ENCODE peak calls at places on chromosomes 5 and 9, in seven cellular contexts. H is GM23338; N is CD8-positive, alpha-beta memory T cell; D is mucosa of descending colon; P is MM.1S; I is H1; F is Panc1. S is an unnamed sample. For H3K4me1, the result is how much of the 10 kb centered on the place peaks cover.

GRCh38 chr9:86788456-86788855 is 158.8 kb downstream of the GAS1 start:
- DNase-seq in H (no peak), N (no peak), D (no peak), P (no peak), I (no peak), F (no peak), S (no peak)

GRCh38 chr5:141382469-141383294 is at the start of gene PCDHGA7:
- DNase-seq in H (no peak), N (no peak), D (no peak), P (peak), I (no peak), F (no peak), S (no peak)

GRCh38 chr9:89924611-89925010 is 319.8 kb downstream of the GADD45G start:
- DNase-seq in H (no peak), N (no peak), D (no peak), P (no peak), I (no peak), F (no peak), S (no peak)

GRCh38 chr5:33334829-33335228 is 105.9 kb upstream of the TARS1 start:
- DNase-seq in H (no peak), N (no peak), D (no peak), P (no peak), I (no peak), F (no peak), S (no peak)

GRCh38 chr5:159021360-159022177 is 78.1 kb downstream of the EBF1 start:
- DNase-seq in H (no peak), N (no peak), D (no peak), P (no peak), I (no peak), F (no peak), S (no peak)

GRCh38 chr9:105401651-105402050 is 46.2 kb upstream of the FSD1L start:
- DNase-seq in H (peak), N (no peak), D (no peak), P (no peak), I (no peak), F (no peak), S (no peak)

GRCh38 chr5:102678267-102679058 is 76.6 kb upstream of the PAM start:
- DNase-seq in H (no peak), N (no peak), D (no peak), P (no peak), I (no peak), F (no peak), S (no peak)

GRCh38 chr9:134178394-134178780 is 14.0 kb upstream of the RNU6ATAC start:
- DNase-seq in H (no peak), N (no peak), D (no peak), P (no peak), I (no peak), F (no peak), S (no peak)

GRCh38 chr9:98117984-98118639 is 910 bp downstream of the TRIM14 start:
- DNase-seq in H (peak), N (peak), D (peak), P (no peak), I (no peak), F (peak), S (peak)

GRCh38 chr5:109964136-109964535 is 274.4 kb downstream of the MAN2A1 start:
- DNase-seq in H (no peak), N (no peak), D (no peak), P (no peak), I (no peak), F (no peak), S (no peak)

GRCh38 chr9:70352802-70353201 is 61.7 kb downstream of the KLF9 start:
- DNase-seq in H (no peak), N (no peak), D (no peak), P (no peak), I (no peak), F (no peak), S (no peak)

GRCh38 chr9:84293001-84293798 is 47.4 kb downstream of the SLC28A3 start:
- DNase-seq in H (no peak), N (no peak), D (no peak), P (peak), I (no peak), F (no peak), S (no peak)

GRCh38 chr9:136363606-136364368 is at the start of gene DNLZ:
- DNase-seq in H (peak), N (peak), D (peak), P (peak), I (no peak), F (peak), S (peak)

GRCh38 chr9:136365775-136366223 is 2.3 kb upstream of the DNLZ start:
- DNase-seq in H (no peak), N (no peak), D (no peak), P (no peak), I (no peak), F (no peak), S (no peak)

GRCh38 chr9:136364942-136365774 is 1.6 kb upstream of the DNLZ start:
- DNase-seq in H (no peak), N (no peak), D (no peak), P (no peak), I (no peak), F (no peak), S (no peak)

GRCh38 chr9:136363106-136363605 is 388 bp downstream of the DNLZ start:
- DNase-seq in H (peak), N (peak), D (peak), P (peak), I (peak), F (peak), S (peak)

GRCh38 chr9:136364369-136364748 is 815 bp upstream of the DNLZ start:
- DNase-seq in H (peak), N (no peak), D (no peak), P (no peak), I (no peak), F (no peak), S (no peak)
- H3K4me1 ChIP-seq in H (under half), N (under half), D (under half), P (under half), I (under half), F (under half), S (under half)

GRCh38 chr5:959581-960531 is 48.7 kb upstream of the NKD2 start:
- DNase-seq in H (no peak), N (no peak), D (no peak), P (no peak), I (no peak), F (no peak), S (no peak)
- H3K4me1 ChIP-seq in H (under half), N (under half), D (under half), P (under half), I (under half), F (under half), S (under half)

GRCh38 chr9:110939573-110939972 is 98.7 kb downstream of the LPAR1 start:
- DNase-seq in H (no peak), N (no peak), D (no peak), P (no peak), I (no peak), F (no peak), S (no peak)
- H3K4me1 ChIP-seq in H (under half), N (under half), D (under half), P (under half), I (under half), F (under half), S (under half)

GRCh38 chr5:173885481-173886010 is 2.6 kb upstream of the CPEB4 start:
- DNase-seq in H (no peak), N (no peak), D (peak), P (no peak), I (no peak), F (no peak), S (peak)

GRCh38 chr5:173884402-173885053 is 3.6 kb upstream of the CPEB4 start:
- DNase-seq in H (no peak), N (peak), D (peak), P (peak), I (no peak), F (no peak), S (peak)

GRCh38 chr5:173887610-173888472 is at the start of gene CPEB4:
- DNase-seq in H (peak), N (peak), D (peak), P (peak), I (peak), F (peak), S (peak)

GRCh38 chr5:173885054-173885443 is 3.1 kb upstream of the CPEB4 start:
- DNase-seq in H (no peak), N (no peak), D (no peak), P (no peak), I (no peak), F (no peak), S (no peak)

DNA sequence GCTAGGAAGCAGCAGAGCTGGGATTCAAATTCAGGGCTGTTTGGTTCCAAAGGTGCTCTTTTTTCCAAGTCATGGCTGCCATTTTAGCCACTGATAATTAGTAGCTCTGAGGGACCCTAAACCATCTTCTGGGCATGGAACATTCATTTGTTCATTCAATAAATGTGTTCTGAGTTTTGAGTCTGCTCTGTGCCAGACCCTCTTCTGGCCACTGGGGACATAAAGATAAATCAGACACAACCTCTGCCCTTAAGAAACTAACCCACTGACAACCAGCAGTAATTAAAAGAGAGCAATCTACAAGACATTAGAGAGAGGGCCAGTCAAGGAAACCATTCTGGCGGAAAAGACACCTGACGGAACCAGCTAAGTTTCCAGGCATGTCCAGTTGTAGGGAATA is 2.0 kb upstream of the CPEB4 start:
- DNase-seq in H (no peak), N (no peak), D (no peak), P (no peak), I (no peak), F (no peak), S (no peak)
- H3K4me1 ChIP-seq in H (under half), N (half or more), D (under half), P (under half), I (under half), F (under half), S (under half)

GRCh38 chr5:132528866-132529634 is 14.3 kb downstream of the IL5 start:
- DNase-seq in H (no peak), N (no peak), D (no peak), P (no peak), I (no peak), F (no peak), S (no peak)
- H3K4me1 ChIP-seq in H (under half), N (under half), D (under half), P (under half), I (under half), F (under half), S (under half)

GRCh38 chr5:89034588-89034987 is 151.6 kb upstream of the MEF2C start:
- DNase-seq in H (no peak), N (no peak), D (no peak), P (no peak), I (no peak), F (peak), S (no peak)

GRCh38 chr5:89030781-89031180 is 147.8 kb upstream of the MEF2C start:
- DNase-seq in H (no peak), N (no peak), D (no peak), P (no peak), I (no peak), F (no peak), S (no peak)

GRCh38 chr5:89024082-89024481 is 141.1 kb upstream of the MEF2C start:
- DNase-seq in H (no peak), N (no peak), D (no peak), P (no peak), I (no peak), F (no peak), S (no peak)

GRCh38 chr5:89028579-89029272 is 145.7 kb upstream of the MEF2C start:
- DNase-seq in H (no peak), N (no peak), D (no peak), P (no peak), I (no peak), F (no peak), S (no peak)
- H3K4me1 ChIP-seq in H (under half), N (under half), D (under half), P (under half), I (under half), F (under half), S (under half)

GRCh38 chr9:137303031-137303892 is 1.2 kb upstream of the NRARP start:
- DNase-seq in H (peak), N (no peak), D (peak), P (no peak), I (no peak), F (no peak), S (peak)

GRCh38 chr9:137302176-137303030 is at the start of gene NRARP:
- DNase-seq in H (peak), N (peak), D (peak), P (peak), I (no peak), F (no peak), S (peak)

GRCh38 chr9:137305060-137305787 is 3.2 kb upstream of the NRARP start:
- DNase-seq in H (peak), N (peak), D (peak), P (peak), I (no peak), F (no peak), S (peak)

GRCh38 chr9:137304383-137305059 is 2.5 kb upstream of the NRARP start:
- DNase-seq in H (no peak), N (peak), D (peak), P (no peak), I (no peak), F (no peak), S (no peak)

DNA sequence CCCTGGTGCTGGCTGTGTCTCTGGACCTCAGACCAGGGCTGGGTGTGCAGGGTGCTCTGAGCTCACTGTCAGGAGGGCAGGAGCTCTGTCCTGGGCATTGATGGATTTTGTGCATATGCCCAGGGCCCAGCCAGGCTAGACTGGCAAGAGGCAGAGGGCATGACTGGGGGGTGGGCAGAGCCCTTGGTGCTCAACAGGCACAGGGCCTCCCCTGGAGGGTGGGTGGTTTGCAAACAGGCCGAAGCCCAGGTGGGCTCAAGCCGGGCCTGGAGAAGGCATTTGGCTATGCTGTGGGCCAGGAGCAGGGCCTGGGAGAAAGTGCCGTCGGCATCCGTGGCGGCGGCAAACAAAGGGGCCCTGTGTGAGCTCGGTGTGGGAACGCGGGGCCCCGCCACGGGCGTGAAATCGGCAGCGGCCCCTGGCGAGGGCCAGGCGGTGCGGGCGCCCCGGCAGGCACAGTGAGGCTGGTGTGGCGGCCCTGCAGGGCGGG is 1.9 kb upstream of the NRARP start:
- DNase-seq in H (no peak), N (peak), D (no peak), P (no peak), I (no peak), F (no peak), S (no peak)
- H3K4me1 ChIP-seq in H (under half), N (under half), D (half or more), P (under half), I (half or more), F (half or more), S (half or more)

DNA sequence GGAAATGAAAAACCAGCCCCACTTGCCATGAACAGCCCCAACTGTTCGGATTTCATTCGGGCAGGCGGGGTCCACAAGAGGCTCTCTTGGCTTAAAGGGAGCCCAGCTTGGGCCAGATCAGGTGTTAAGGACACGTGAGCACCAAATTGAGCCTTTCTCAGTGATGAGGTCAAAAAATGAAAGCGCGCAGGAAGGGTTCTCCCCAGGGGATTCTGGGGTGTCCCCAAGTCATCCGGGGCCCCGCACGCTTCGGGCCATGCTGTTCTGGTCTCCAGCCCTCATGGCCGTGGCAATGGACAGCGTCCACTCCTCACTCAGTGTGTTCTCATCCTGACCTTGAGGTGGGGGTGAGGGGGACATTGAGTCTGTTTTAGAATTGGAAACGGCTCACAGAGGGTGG is 10.9 kb downstream of the AK1 start:
- DNase-seq in H (no peak), N (no peak), D (no peak), P (no peak), I (no peak), F (no peak), S (no peak)
- H3K4me1 ChIP-seq in H (under half), N (under half), D (under half), P (under half), I (under half), F (under half), S (under half)

S was measured in transverse colon.